ENCODE peak calls at places on chromosomes 13 and 19, in five cellular contexts. U is K562, S is GM12878, T is H1, M is HepG2. Z is an unnamed sample.

GRCh38 chr13:109971745-109972090 is 185.3 kb upstream of the IRS2 start:
- DNase-seq in U (no peak), S (no peak), T (no peak), M (no peak), Z (no peak)

GRCh38 chr19:5434351-5434917 is 20.8 kb upstream of the ZNRF4 start:
- DNase-seq in U (peak; percentile 58), S (no peak), T (no peak), M (no peak), Z (peak; percentile 39)

GRCh38 chr13:48001127-48001881 is at the start of gene SUCLA2:
- DNase-seq in U (peak; percentile 96), S (peak; percentile 52), T (peak; percentile 81), M (peak; percentile 92), Z (peak; percentile 59)

GRCh38 chr19:31890230-31890629 is 455.2 kb upstream of the ZNF507 start:
- DNase-seq in U (peak; percentile 17), S (no peak), T (no peak), M (no peak), Z (no peak)

GRCh38 chr13:113897161-113897560 is 33.3 kb upstream of the GAS6 start:
- DNase-seq in U (no peak), S (no peak), T (no peak), M (peak; percentile 3), Z (no peak)

GRCh38 chr13:94390881-94391280 is 88.6 kb downstream of the DCT start:
- DNase-seq in U (no peak), S (no peak), T (no peak), M (no peak), Z (no peak)

GRCh38 chr13:84641491-84641890 is 759.2 kb upstream of the SLITRK1 start:
- DNase-seq in U (no peak), S (no peak), T (no peak), M (no peak), Z (no peak)

GRCh38 chr19:41225238-41226052 is 6.4 kb downstream of the AXL start:
- DNase-seq in U (peak; percentile 86), S (no peak), T (peak; percentile 47), M (peak; percentile 91), Z (peak; percentile 97)

GRCh38 chr13:109326601-109327000 is 459.8 kb downstream of the IRS2 start:
- DNase-seq in U (no peak), S (no peak), T (no peak), M (no peak), Z (no peak)

GRCh38 chr19:32673573-32673972 is 1.4 kb downstream of the ANKRD27 start:
- DNase-seq in U (no peak), S (no peak), T (no peak), M (no peak), Z (no peak)

GRCh38 chr13:47121092-47121763 is 224.4 kb upstream of the HTR2A start:
- DNase-seq in U (peak; percentile 9), S (no peak), T (no peak), M (no peak), Z (no peak)

GRCh38 chr13:99566125-99567083 is 65.1 kb downstream of the TM9SF2 start:
- DNase-seq in U (no peak), S (no peak), T (no peak), M (no peak), Z (no peak)

GRCh38 chr19:11382898-11383705 is 1.0 kb downstream of the EPOR start:
- DNase-seq in U (peak; percentile 88), S (no peak), T (no peak), M (peak; percentile 70), Z (peak; percentile 60)

DNA sequence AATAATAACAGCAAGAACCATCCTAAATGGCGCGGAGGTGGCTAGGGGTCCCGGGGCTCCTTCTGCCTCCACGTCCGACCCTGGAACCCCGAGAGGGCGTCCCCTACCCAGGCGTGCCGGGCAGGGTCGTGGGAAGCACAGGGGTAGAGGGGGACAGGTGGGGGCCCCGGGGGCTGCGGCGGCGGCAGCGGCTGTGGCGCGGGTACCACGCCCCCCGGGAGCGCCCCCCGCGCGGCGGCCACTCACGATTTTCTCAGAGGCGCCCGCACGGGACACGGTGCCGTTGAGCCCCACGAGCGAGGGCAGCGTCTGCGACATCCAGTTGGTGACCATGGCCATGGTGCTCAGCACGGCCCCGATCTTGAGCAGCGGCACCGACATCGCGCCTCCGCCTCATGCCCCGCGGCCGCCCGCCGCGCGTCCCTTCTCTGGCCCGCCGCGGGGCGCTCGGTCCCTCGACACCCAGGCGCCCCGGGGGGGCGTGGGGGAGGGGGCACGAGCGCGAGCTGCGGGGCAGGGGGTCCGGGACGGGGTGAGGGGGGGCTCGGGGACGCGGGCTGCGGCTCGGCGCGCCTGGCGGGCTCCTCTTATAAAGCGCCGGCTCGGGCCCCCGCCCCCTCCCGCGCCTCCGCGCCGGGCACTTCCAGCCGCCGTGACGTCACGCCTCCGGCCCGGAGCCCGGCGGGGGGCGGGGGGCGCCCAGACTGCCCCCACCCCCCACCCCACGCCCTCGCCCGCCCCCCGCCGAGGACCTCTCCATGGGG is 22.9 kb downstream of the OLFM2 start:
- DNase-seq in U (peak; percentile 69), S (no peak), T (no peak), M (no peak), Z (no peak)
- TF ChIP-seq ZNF274 in U (no peak), S (no peak), T (no peak), M (no peak), Z (no peak)

GRCh38 chr19:55253842-55254624 is 4.8 kb downstream of the PPP6R1 start:
- DNase-seq in U (no peak), S (peak; percentile 77), T (no peak), M (no peak), Z (no peak)

GRCh38 chr19:55257461-55258411 is 1.1 kb downstream of the PPP6R1 start:
- DNase-seq in U (peak; percentile 54), S (no peak), T (no peak), M (no peak), Z (no peak)

GRCh38 chr19:55254625-55254977 is 4.2 kb downstream of the PPP6R1 start:
- DNase-seq in U (no peak), S (no peak), T (no peak), M (no peak), Z (no peak)

GRCh38 chr19:55256562-55257460 is 2.0 kb downstream of the PPP6R1 start:
- DNase-seq in U (no peak), S (no peak), T (no peak), M (peak; percentile 74), Z (no peak)

GRCh38 chr19:55255618-55256423 is 3.0 kb downstream of the PPP6R1 start:
- DNase-seq in U (peak; percentile 51), S (peak; percentile 39), T (no peak), M (peak; percentile 47), Z (no peak)
- TF ChIP-seq JUND in U (no peak), S (no peak), T (no peak), M (no peak), Z (no peak)

DNA sequence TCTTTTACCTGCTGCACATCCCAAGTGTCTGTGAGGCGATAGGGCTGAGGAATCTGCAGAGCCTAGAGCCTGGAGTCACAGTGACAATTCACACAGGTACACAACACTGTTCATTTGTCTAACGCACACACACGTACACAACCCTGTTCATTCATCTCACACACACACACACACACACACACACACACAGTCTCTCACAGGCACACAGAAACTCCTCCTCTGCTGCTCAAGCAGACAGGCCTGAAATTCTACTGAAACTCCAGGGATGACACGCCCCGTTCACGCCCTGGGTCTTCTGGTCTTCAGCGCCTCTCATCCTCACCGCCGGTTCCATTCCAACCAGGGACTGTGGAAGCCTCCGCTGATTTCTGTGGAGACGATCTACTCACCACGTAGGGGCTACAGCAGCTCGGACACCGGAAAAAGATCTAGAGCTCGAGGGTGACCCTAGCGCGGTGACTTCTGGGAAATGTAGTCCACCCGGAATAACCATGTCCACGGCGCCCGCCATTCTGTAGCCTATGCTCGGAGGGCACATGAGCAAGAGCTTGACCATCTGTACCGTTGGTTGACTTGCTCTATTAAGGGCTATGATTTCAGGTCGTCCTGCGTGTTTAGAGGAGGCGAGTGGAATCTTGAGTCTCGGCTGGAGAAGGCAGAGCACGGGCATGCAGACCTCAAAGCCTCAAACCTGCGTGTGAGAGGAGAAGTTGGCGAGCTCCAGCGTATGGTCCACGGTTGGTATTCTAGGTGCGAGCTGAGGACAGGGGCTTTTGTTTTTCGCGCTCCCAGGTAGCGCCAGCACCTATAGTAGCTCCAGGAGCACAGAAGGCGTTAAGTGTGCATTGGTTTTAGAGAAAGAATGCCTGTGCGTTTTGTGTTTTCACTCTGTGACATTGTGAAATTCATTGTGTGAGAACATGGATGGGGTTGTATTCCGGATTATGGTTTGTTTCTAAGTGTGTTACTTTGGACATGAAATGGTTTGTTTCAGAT is 33.4 kb downstream of the ZNF45 start:
- DNase-seq in U (peak; percentile 67), S (peak; percentile 61), T (peak; percentile 33), M (peak; percentile 80), Z (no peak)
- TF ChIP-seq ZNF274 in U (no peak), S (no peak), T (no peak), M (peak; percentile 64), Z (no peak)

DNA sequence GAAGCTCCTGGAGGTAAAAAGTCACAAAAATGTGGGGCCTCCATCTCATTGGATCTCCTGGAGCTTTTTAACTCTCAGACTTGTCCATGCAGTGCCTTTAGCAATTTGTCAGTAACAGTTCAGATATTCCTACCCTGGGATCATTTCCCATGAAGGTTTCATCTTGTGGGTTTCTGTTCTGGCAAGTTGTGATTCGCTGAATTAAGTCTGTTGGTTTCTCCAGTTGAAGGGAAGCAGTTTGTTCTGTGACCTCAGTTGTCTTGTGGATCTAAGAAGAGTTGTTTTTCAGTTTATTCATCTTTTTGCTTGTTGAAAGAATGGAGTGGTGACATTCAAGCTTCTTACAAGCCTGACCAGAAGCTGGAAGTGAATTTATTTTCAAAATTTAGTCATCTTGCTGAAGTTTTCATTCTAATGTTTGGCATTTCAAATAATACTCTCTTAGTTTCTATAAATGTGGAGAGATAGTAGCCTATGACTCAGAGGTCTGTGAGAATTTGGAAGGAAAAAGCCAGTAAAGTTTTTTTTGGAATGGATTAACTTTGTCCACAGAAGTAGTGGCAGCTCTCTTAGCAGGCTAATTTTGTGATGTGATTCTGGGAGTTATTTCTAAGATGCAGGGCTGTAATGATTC is 120.1 kb upstream of the CSNK1A1L start:
- DNase-seq in U (no peak), S (no peak), T (no peak), M (no peak), Z (no peak)
- TF ChIP-seq JUND in U (no peak), S (no peak), T (no peak), M (no peak), Z (no peak)

GRCh38 chr19:2095338-2095938 is 688 bp downstream of the MOB3A start:
- DNase-seq in U (peak; percentile 42), S (no peak), T (no peak), M (no peak), Z (no peak)
- TF ChIP-seq ZNF274 in U (no peak), S (no peak), T (no peak), M (no peak), Z (no peak)

GRCh38 chr19:51396175-51396574 is 5.8 kb upstream of the C19orf84 start:
- DNase-seq in U (no peak), S (no peak), T (no peak), M (no peak), Z (no peak)

GRCh38 chr19:51402117-51402516 is 11.7 kb upstream of the C19orf84 start:
- DNase-seq in U (no peak), S (no peak), T (no peak), M (no peak), Z (no peak)

GRCh38 chr19:51394045-51394836 is 3.9 kb upstream of the C19orf84 start:
- DNase-seq in U (peak; percentile 93), S (peak; percentile 99), T (peak; percentile 98), M (peak; percentile 99), Z (peak; percentile 100)

GRCh38 chr19:51398096-51398704 is 7.8 kb upstream of the C19orf84 start:
- DNase-seq in U (peak; percentile 34), S (no peak), T (no peak), M (peak; percentile 40), Z (no peak)
- TF ChIP-seq JUND in U (no peak), S (no peak), T (no peak), M (no peak), Z (no peak)

Z was measured in HCT116.